ENCODE peak calls at places on chromosome 6, in four cellular contexts. I, P, Y and F are unnamed samples. For H3K4me1, the result is how much of the 10 kb centered on the place peaks cover.

GRCh38 chr6:34095136-34095505 is 50.8 kb downstream of the GRM4 start:
- DNase-seq in Y (no peak), P (no peak), I (no peak), F (no peak)

GRCh38 chr6:142927904-142928303 is 17.1 kb downstream of the HIVEP2 start:
- DNase-seq in P (no peak), Y (no peak), I (no peak), F (no peak)

GRCh38 chr6:112289039-112289566 is 34.7 kb upstream of the LAMA4 start:
- DNase-seq in Y (no peak), P (peak), I (peak), F (peak)

GRCh38 chr6:37061157-37061804 is 55.8 kb downstream of the FGD2 start:
- DNase-seq in I (no peak), P (no peak), Y (no peak), F (peak)

GRCh38 chr6:53136000-53136609 is 12.5 kb downstream of the GCM1 start:
- DNase-seq in I (no peak), Y (no peak), P (no peak), F (no peak)

GRCh38 chr6:28802417-28803336 is 121.1 kb downstream of the TRIM27 start:
- DNase-seq in I (no peak), Y (no peak), P (no peak), F (no peak)

GRCh38 chr6:85537055-85537494 is 56.6 kb downstream of the SNX14 start:
- DNase-seq in Y (no peak), P (no peak), I (no peak), F (no peak)

GRCh38 chr6:122381494-122382083 is 17.9 kb upstream of the HSF2 start:
- DNase-seq in Y (no peak), I (no peak), P (peak), F (peak)

GRCh38 chr6:97524846-97525245 is 241.8 kb upstream of the MMS22L start:
- DNase-seq in I (no peak), Y (no peak), P (no peak), F (peak)

GRCh38 chr6:79421707-79422484 is 115.3 kb downstream of the LCA5 start:
- DNase-seq in P (no peak), Y (no peak), I (no peak), F (peak)

GRCh38 chr6:132063204-132063603 is 112.0 kb upstream of the CCN2 start:
- DNase-seq in P (no peak), Y (no peak), I (no peak), F (no peak)

GRCh38 chr6:154509421-154510143 is 903 bp downstream of the CNKSR3 start:
- DNase-seq in I (peak), Y (peak), P (peak), F (peak)

GRCh38 chr6:31701666-31702420 is 1.3 kb downstream of the ABHD16A start:
- DNase-seq in I (no peak), Y (no peak), P (no peak), F (no peak)

GRCh38 chr6:79334674-79335073 is 100.2 kb upstream of the HMGN3 start:
- DNase-seq in Y (no peak), I (no peak), P (no peak), F (no peak)

GRCh38 chr6:43733471-43734293 is 36.3 kb upstream of the VEGFA start:
- DNase-seq in I (no peak), Y (no peak), P (no peak), F (no peak)

GRCh38 chr6:158006821-158007570 is 25.3 kb downstream of the SYNJ2 start:
- DNase-seq in Y (no peak), P (no peak), I (no peak), F (no peak)

GRCh38 chr6:32840604-32841246 is 2.2 kb upstream of the TAP2 start:
- DNase-seq in P (no peak), Y (no peak), I (no peak), F (no peak)

GRCh38 chr6:6916598-6916997 is 191.2 kb upstream of the RREB1 start:
- DNase-seq in I (no peak), Y (no peak), P (no peak), F (no peak)

GRCh38 chr6:122736606-122737005 is 42.9 kb upstream of the FABP7 start:
- DNase-seq in Y (no peak), P (no peak), I (no peak), F (no peak)

GRCh38 chr6:142902636-142903053 is 42.3 kb downstream of the HIVEP2 start:
- DNase-seq in I (peak), Y (no peak), P (peak), F (peak)

GRCh38 chr6:14488185-14488584 is 370.6 kb downstream of the CD83 start:
- DNase-seq in Y (peak), I (no peak), P (no peak), F (no peak)

GRCh38 chr6:63649269-63649668 is 13.7 kb downstream of the PHF3 start:
- DNase-seq in Y (no peak), P (no peak), I (no peak), F (no peak)
- H3K4me3 ChIP-seq in Y (no peak), P (no peak), I (no peak), F (no peak)

DNA sequence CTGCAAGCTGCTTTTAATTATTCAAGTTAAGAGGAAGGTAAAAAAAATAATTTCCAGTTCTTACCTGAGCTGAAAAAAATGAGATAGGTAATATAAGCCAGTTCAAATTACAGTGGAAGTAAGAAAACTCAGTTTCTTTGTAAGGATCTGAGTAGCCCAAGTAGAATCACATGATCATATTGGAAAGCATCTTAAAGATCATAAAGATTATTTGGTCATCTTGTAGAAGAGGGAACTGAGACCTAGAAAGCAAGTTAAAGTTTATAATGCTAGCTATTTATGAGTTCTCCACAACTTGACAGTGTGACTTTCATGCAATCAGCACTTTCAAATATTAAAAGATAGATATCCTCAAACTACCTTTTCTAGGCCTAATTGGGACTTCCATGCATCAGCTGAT is 80.5 kb downstream of the FARS2 start:
- DNase-seq in I (no peak), Y (no peak), P (no peak), F (no peak)
- H3K4me1 ChIP-seq in I (under half), Y (under half), P (under half), F (under half)

DNA sequence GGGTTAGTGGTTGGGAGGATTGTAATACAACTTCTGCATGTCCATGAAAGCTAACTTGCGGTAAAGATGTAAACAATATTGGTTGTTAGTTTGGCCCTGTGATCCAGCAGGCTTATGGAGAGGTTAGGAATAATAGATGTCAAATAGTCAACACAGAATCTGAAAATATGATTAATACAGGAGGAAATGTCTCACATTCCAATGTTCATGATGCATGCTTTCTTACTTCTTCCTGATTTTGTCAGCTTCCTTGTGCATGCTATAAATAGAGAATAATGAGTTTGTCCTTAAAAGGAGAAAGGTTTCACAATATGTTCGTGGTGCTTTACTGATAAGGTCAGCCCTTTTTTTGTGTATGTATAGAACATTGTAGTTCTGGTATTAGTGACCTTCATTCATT is 136.7 kb downstream of the MMUT start:
- DNase-seq in Y (no peak), I (no peak), P (no peak), F (no peak)
- H3K4me3 ChIP-seq in Y (no peak), I (no peak), P (no peak), F (no peak)

GRCh38 chr6:19731286-19731685 is 105.9 kb upstream of the ID4 start:
- DNase-seq in I (no peak), P (no peak), Y (no peak), F (no peak)
- H3K4me1 ChIP-seq in I (under half), P (under half), Y (under half), F (under half)

DNA sequence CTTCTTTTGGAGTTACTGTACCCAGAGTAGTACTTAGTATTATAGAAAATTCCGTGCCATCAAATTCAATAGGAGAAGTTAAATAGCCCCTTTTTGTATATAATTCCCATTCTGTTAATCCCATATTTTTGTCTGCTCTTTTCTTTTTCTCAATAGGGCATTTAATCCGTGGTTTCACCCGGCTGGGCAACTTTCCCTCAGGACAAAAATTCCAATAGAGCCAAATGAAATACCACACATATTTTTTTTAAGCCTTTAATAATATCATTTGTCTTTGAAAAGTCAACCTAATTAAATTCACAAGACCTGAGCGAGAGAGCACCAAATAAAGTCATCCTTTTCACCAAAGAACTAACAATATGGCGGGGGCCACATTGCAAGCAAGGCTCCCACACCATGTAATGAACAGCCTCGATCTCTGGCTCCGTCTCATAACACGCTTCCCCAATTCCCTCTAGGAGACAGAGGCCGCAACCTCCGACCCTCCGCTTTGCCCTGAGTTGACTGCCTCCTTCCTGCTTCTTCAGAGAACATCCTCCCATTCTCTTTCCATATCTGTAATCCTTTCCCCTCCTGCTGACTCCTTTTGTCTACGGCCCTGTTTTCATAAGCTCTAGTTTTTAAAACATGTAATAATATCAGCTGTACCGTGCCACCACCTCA is 13.6 kb downstream of the NHSL1 start:
- DNase-seq in I (no peak), P (no peak), Y (no peak), F (no peak)
- H3K4me3 ChIP-seq in I (no peak), P (no peak), Y (no peak), F (no peak)

GRCh38 chr6:135030056-135030473 is 24.6 kb downstream of the HBS1L start:
- DNase-seq in I (no peak), Y (no peak), P (no peak), F (no peak)

GRCh38 chr6:135025175-135025574 is 29.4 kb downstream of the HBS1L start:
- DNase-seq in Y (no peak), I (no peak), P (no peak), F (no peak)

GRCh38 chr6:135022050-135022697 is 32.4 kb downstream of the HBS1L start:
- DNase-seq in I (no peak), Y (no peak), P (no peak), F (no peak)

GRCh38 chr6:135021310-135022049 is 33.1 kb downstream of the HBS1L start:
- DNase-seq in Y (no peak), I (no peak), P (no peak), F (no peak)

GRCh38 chr6:135025775-135026174 is 28.8 kb downstream of the HBS1L start:
- DNase-seq in Y (no peak), P (no peak), I (no peak), F (no peak)
- H3K4me1 ChIP-seq in Y (under half), P (under half), I (under half), F (under half)

GRCh38 chr6:41373919-41374617 is 38.7 kb downstream of the NCR2 start:
- DNase-seq in Y (peak), P (no peak), I (no peak), F (no peak)
- H3K4me3 ChIP-seq in Y (no peak), P (no peak), I (no peak), F (no peak)

GRCh38 chr6:65045801-65046200 is 661.2 kb downstream of the EYS start:
- DNase-seq in P (no peak), Y (no peak), I (no peak), F (no peak)
- H3K4me1 ChIP-seq in P (under half), Y (under half), I (under half), F (under half)